ENCODE peak calls at places on chromosomes 2 and 18, in seven cellular contexts. X is NCI-H510A treated with DMSO at 0.1 percent for 48 hours, I is retina, O is AG20443, W is NCI-H1417, A is GM20000, F is fibroblast of mammary gland. G is an unnamed sample.

GRCh38 chr2:15556311-15556930 is 4.7 kb downstream of the NBAS start:
- DNase-seq in X (no peak), I (no peak), O (no peak), W (no peak), A (no peak), F (no peak), G (no peak)

GRCh38 chr18:33871363-33872025 is 293.5 kb downstream of the ASXL3 start:
- DNase-seq in X (no peak), I (peak), O (no peak), W (no peak), A (no peak), F (no peak), G (no peak)

GRCh38 chr18:72075040-72075439 is 469.1 kb downstream of the CBLN2 start:
- DNase-seq in X (no peak), I (no peak), O (no peak), W (no peak), A (no peak), F (no peak), G (no peak)

GRCh38 chr2:70514612-70515055 is 39.0 kb downstream of the TGFA start:
- DNase-seq in X (peak), I (peak), O (no peak), W (peak), A (no peak), F (no peak), G (peak)

GRCh38 chr2:75290600-75291140 is 91.3 kb upstream of the TACR1 start:
- DNase-seq in X (no peak), I (no peak), O (peak), W (no peak), A (no peak), F (peak), G (no peak)

GRCh38 chr2:167706800-167707199 is 540.6 kb downstream of the STK39 start:
- DNase-seq in X (no peak), I (no peak), O (no peak), W (no peak), A (no peak), F (peak), G (no peak)

GRCh38 chr18:45852631-45853030 is 27.2 kb downstream of the SIGLEC15 start:
- DNase-seq in X (no peak), I (no peak), O (no peak), W (no peak), A (no peak), F (no peak), G (no peak)

GRCh38 chr2:233418761-233419625 is 64.7 kb downstream of the DGKD start:
- DNase-seq in X (no peak), I (no peak), O (no peak), W (no peak), A (peak), F (peak), G (no peak)

GRCh38 chr2:8999802-9000201 is 3.7 kb downstream of the MBOAT2 start:
- DNase-seq in X (no peak), I (no peak), O (no peak), W (no peak), A (no peak), F (no peak), G (no peak)

GRCh38 chr18:62524443-62525200 is 1.8 kb downstream of the ZCCHC2 start:
- DNase-seq in X (peak), I (peak), O (peak), W (peak), A (peak), F (peak), G (peak)

GRCh38 chr18:60601249-60601648 is 228.7 kb upstream of the MC4R start:
- DNase-seq in X (no peak), I (no peak), O (no peak), W (no peak), A (no peak), F (no peak), G (no peak)